ENCODE peak calls at places on chromosomes 5 and 9, in seven cellular contexts. F, I, E, U, M, V and B are unnamed samples.

GRCh38 chr5:98770158-98770910 is 3.1 kb upstream of the RGMB start:
- DNase-seq in I (peak), V (peak), F (no peak), E (peak), M (peak), U (peak), B (peak)

GRCh38 chr9:237858-238345 is 23.2 kb downstream of the DOCK8 start:
- DNase-seq in M (no peak), F (no peak), I (no peak), V (no peak), U (no peak), E (no peak), B (no peak)

GRCh38 chr9:136537896-136538598 is 7.8 kb downstream of the NOTCH1 start:
- DNase-seq in V (no peak), F (no peak), U (no peak), I (no peak), M (no peak), E (no peak), B (peak)

GRCh38 chr9:37187713-37188439 is 67.5 kb downstream of the ZCCHC7 start:
- DNase-seq in I (no peak), U (no peak), E (no peak), F (no peak), M (no peak), V (peak), B (peak)

GRCh38 chr5:90111354-90112070 is 298.0 kb downstream of the CETN3 start:
- DNase-seq in M (no peak), U (peak), I (no peak), F (no peak), E (no peak), V (no peak), B (peak)

GRCh38 chr9:128115187-128116103 is 12.1 kb downstream of the PTGES2 start:
- DNase-seq in M (no peak), V (no peak), I (peak), U (no peak), F (no peak), E (no peak), B (no peak)

GRCh38 chr9:78806492-78807160 is 509.7 kb downstream of the PSAT1 start:
- DNase-seq in M (peak), U (no peak), E (peak), V (no peak), I (no peak), F (no peak), B (peak)

GRCh38 chr5:155735388-155735787 is 591.6 kb upstream of the SGCD start:
- DNase-seq in U (no peak), I (no peak), E (no peak), M (peak), V (no peak), F (no peak), B (no peak)

GRCh38 chr9:119050281-119050680 is 319.0 kb downstream of the BRINP1 start:
- DNase-seq in I (no peak), V (no peak), U (no peak), M (no peak), F (no peak), E (no peak), B (no peak)

GRCh38 chr9:93891549-93892310 is 63.4 kb downstream of the BARX1 start:
- DNase-seq in F (no peak), M (no peak), I (peak), V (no peak), U (no peak), E (no peak), B (no peak)

GRCh38 chr5:93929146-93929545 is 187.7 kb upstream of the POU5F2 start:
- DNase-seq in M (no peak), U (peak), F (no peak), V (no peak), E (no peak), I (no peak), B (peak)

GRCh38 chr9:92655896-92656536 is 13.9 kb downstream of the IPPK start:
- DNase-seq in U (no peak), E (no peak), V (no peak), M (no peak), I (no peak), F (no peak), B (no peak)

GRCh38 chr5:454936-455335 is 12.0 kb downstream of the EXOC3 start:
- DNase-seq in V (no peak), U (no peak), F (no peak), I (peak), E (no peak), M (no peak), B (no peak)

GRCh38 chr5:96067251-96067650 is 105.6 kb upstream of the ELL2 start:
- DNase-seq in U (no peak), E (no peak), M (no peak), I (no peak), V (no peak), F (no peak), B (no peak)

GRCh38 chr9:17613723-17614122 is 34.9 kb downstream of the SH3GL2 start:
- DNase-seq in M (peak), U (no peak), F (no peak), I (no peak), V (no peak), E (no peak), B (peak)

GRCh38 chr5:115738807-115739206 is 77.7 kb downstream of the CDO1 start:
- DNase-seq in F (no peak), V (no peak), I (no peak), U (no peak), E (no peak), M (no peak), B (no peak)

GRCh38 chr9:92270511-92270910 is 23.0 kb downstream of the IARS1 start:
- DNase-seq in E (no peak), V (no peak), F (no peak), U (no peak), M (no peak), I (no peak), B (no peak)

GRCh38 chr9:90444609-90445008 is 198.0 kb downstream of the DIRAS2 start:
- DNase-seq in V (no peak), F (no peak), M (no peak), U (no peak), E (no peak), I (no peak), B (no peak)

GRCh38 chr5:32331217-32331926 is 18.6 kb upstream of the MTMR12 start:
- DNase-seq in F (no peak), I (peak), U (no peak), M (no peak), V (no peak), E (no peak), B (no peak)

GRCh38 chr9:71741841-71742648 is 26.3 kb downstream of the CEMIP2 start:
- DNase-seq in I (no peak), M (no peak), U (peak), F (no peak), V (no peak), E (no peak), B (peak)

GRCh38 chr5:9470410-9470809 is 75.5 kb downstream of the SEMA5A start:
- DNase-seq in E (no peak), V (no peak), I (no peak), U (no peak), F (no peak), M (no peak), B (no peak)

GRCh38 chr9:2809692-2810423 is 34.0 kb downstream of the PUM3 start:
- DNase-seq in I (no peak), M (peak), F (no peak), V (no peak), E (peak), U (peak), B (peak)